ENCODE peak calls at places on chromosomes 1 and 21, in nine cellular contexts. O is endothelial cell of umbilical vein, H is uterus, P is esophagus muscularis mucosa, K is body of pancreas, Y is suprapubic skin, A is IMR-90, V is stomach, S is gastrocnemius medialis. F is an unnamed sample.

GRCh38 chr1:160309183-160309535 is 24.2 kb upstream of the PEX19 start:
- DNase-seq in O (no peak), H (no peak), P (no peak), K (no peak), Y (no peak), A (peak; percentile 59), V (no peak), S (no peak), F (no peak)

GRCh38 chr1:112707217-112708001 is 482 bp upstream of the RHOC start:
- DNase-seq in O (peak; percentile 88), H (peak; percentile 92), P (peak; percentile 97), K (peak; percentile 91), Y (peak; percentile 91), A (peak; percentile 85), V (peak; percentile 89), S (peak; percentile 86), F (peak; percentile 80)

GRCh38 chr1:158496379-158496778 is 24.4 kb downstream of the OR10R2 start:
- DNase-seq in O (peak; percentile 21), H (no peak), P (no peak), K (no peak), Y (no peak), A (no peak), V (no peak), S (no peak), F (no peak)

GRCh38 chr1:220917101-220917500 is 37.9 kb downstream of the HLX start:
- DNase-seq in O (no peak), H (no peak), P (no peak), K (no peak), Y (no peak), A (no peak), V (no peak), S (no peak), F (no peak)

GRCh38 chr1:178066904-178067531 is 26.9 kb upstream of the RASAL2 start:
- DNase-seq in O (no peak), H (no peak), P (no peak), K (no peak), Y (no peak), A (no peak), V (no peak), S (no peak), F (no peak)

GRCh38 chr1:162056043-162056442 is 13.4 kb upstream of the NOS1AP start:
- DNase-seq in O (peak; percentile 83), H (peak; percentile 58), P (no peak), K (peak; percentile 65), Y (no peak), A (peak; percentile 67), V (peak; percentile 70), S (peak; percentile 36), F (peak; percentile 80)

GRCh38 chr21:44870748-44871495 is 2.6 kb downstream of the PTTG1IP start:
- DNase-seq in O (peak; percentile 57), H (no peak), P (no peak), K (peak; percentile 43), Y (peak; percentile 80), A (no peak), V (peak; percentile 56), S (peak; percentile 87), F (peak; percentile 28)

GRCh38 chr1:7468248-7468647 is 302.8 kb upstream of the VAMP3 start:
- DNase-seq in O (no peak), H (no peak), P (no peak), K (no peak), Y (no peak), A (no peak), V (no peak), S (no peak), F (no peak)

GRCh38 chr1:37085393-37085792 is 51.1 kb upstream of the GRIK3 start:
- DNase-seq in O (no peak), H (no peak), P (no peak), K (no peak), Y (no peak), A (no peak), V (no peak), S (no peak), F (no peak)

GRCh38 chr1:228486596-228487335 is 416 bp upstream of the RNF187 start:
- DNase-seq in O (peak; percentile 94), H (peak; percentile 59), P (peak; percentile 93), K (peak; percentile 76), Y (peak; percentile 85), A (peak; percentile 86), V (peak; percentile 60), S (peak; percentile 58), F (no peak)

GRCh38 chr1:228487336-228488106 is at the start of gene RNF187:
- DNase-seq in O (no peak), H (peak; percentile 85), P (peak; percentile 97), K (peak; percentile 87), Y (peak; percentile 91), A (peak; percentile 18), V (peak; percentile 91), S (peak; percentile 83), F (peak; percentile 84)

GRCh38 chr1:228490120-228491078 is 3.2 kb downstream of the RNF187 start:
- DNase-seq in O (no peak), H (no peak), P (no peak), K (no peak), Y (no peak), A (peak; percentile 53), V (no peak), S (peak; percentile 77), F (no peak)

GRCh38 chr1:228488818-228489674 is 1.9 kb downstream of the RNF187 start:
- DNase-seq in O (no peak), H (no peak), P (no peak), K (no peak), Y (no peak), A (no peak), V (no peak), S (no peak), F (no peak)

DNA sequence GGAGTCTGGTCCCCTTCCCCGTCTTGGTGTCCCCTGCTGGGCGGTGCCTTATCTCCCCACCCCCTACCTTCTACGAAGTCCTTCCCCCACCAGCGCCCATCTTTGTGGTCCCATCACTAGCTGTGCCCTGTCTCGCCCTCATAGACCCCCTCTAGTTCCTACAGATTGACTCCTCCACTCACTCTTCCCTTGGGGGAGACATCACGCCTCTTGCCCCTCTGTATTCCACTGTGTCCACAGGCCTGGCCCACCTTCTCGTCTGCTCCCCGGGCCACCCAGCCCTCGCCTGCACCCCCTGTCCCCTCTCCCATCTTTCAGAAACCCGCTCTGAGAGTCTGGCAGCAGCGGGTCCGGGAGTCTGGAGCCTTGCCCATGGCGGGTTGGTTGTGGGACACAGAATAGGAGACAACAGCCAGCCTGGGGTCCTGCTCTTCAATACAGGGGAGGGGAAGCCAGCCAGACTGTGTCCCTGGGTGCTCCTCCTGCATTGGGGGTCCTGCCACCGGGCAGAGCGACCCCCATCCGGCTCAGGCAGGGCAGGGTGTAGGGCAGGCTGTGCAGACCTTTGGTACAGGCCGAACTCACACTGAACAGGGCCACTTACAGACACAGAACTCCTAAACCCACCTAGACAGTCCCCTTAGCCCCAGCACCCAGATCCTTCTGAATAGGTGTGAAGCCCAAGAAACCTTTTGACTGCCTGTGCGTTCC is 1.1 kb downstream of the RNF187 start:
- DNase-seq in O (no peak), H (no peak), P (no peak), K (no peak), Y (no peak), A (no peak), V (no peak), S (no peak), F (no peak)
- H3K27ac ChIP-seq in O (no peak overlapping the region), H (peak overlapping the region; percentile 97), P (peak overlapping the region; percentile 99), K (no peak overlapping the region), Y (peak overlapping the region; percentile 99), A (peak overlapping the region; percentile 76), V (peak overlapping the region; percentile 99), S (peak overlapping the region; percentile 96), F (peak overlapping the region; percentile 70)

DNA sequence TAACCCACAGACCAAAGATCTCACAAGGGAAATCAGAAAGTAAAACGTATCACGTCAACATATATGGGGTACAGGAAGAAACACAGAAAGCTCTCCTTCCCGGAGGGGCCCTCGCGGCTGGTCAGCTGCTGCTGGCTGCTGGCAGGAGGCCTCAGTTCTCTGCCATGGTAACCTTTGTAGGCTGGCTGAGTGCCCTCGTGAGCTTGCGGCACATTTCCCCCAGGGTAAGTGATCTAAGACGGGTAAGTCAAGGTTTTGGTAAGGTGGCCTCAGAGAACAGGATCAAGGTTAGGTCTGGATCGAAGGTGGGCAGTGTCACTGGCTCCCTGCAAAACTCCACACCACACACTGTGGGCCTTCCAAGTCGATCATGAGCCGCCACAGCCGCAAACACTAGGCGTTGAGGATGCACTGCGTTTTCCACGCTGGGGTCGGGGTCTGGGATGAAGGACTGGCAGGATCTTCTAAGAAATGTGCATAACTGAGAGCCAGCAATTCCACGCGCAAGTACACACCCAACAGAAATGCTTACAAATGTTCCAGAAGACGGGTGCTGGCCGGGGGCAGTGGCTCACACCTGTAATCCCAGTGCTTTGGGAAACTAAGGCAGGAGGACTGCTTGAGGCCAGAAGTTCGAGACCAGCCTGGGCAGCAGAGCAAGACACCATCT is 33.9 kb downstream of the WDR4 start:
- DNase-seq in O (peak; percentile 32), H (no peak), P (no peak), K (peak; percentile 69), Y (peak; percentile 34), A (no peak), V (peak; percentile 77), S (peak; percentile 65), F (no peak)
- H3K36me3 ChIP-seq in O (peaks cover 7% of the 10 kb centered on the region), H (no peaks in the 10 kb centered on the region), P (peaks cover 92% of the 10 kb centered on the region), K (peaks cover 6% of the 10 kb centered on the region), Y (peaks cover 87% of the 10 kb centered on the region), A (peaks cover 53% of the 10 kb centered on the region), V (peaks cover 98% of the 10 kb centered on the region), S (peaks cover 56% of the 10 kb centered on the region), F (peaks cover 91% of the 10 kb centered on the region)

GRCh38 chr1:203858975-203859374 is 2.4 kb upstream of the SNRPE start:
- DNase-seq in O (no peak), H (no peak), P (no peak), K (no peak), Y (no peak), A (no peak), V (no peak), S (no peak), F (no peak)

GRCh38 chr1:203858055-203858454 is 3.3 kb upstream of the SNRPE start:
- DNase-seq in O (peak; percentile 41), H (peak; percentile 27), P (no peak), K (no peak), Y (no peak), A (peak; percentile 90), V (no peak), S (no peak), F (no peak)

GRCh38 chr1:203860396-203860951 is 925 bp upstream of the SNRPE start:
- DNase-seq in O (peak; percentile 25), H (peak; percentile 35), P (no peak), K (peak; percentile 52), Y (no peak), A (peak; percentile 10), V (peak; percentile 53), S (no peak), F (no peak)

GRCh38 chr1:203861379-203862184 is at the start of gene SNRPE:
- DNase-seq in O (peak; percentile 99), H (peak; percentile 96), P (peak; percentile 99), K (peak; percentile 97), Y (peak; percentile 97), A (peak; percentile 98), V (peak; percentile 95), S (peak; percentile 95), F (peak; percentile 91)
- TF ChIP-seq POLR2A in O (peak; percentile 84), H (peak; percentile 66), P (peak; percentile 12), K (peak; percentile 79), Y (no peak), A (peak; percentile 84), V (no peak), S (peak; percentile 74), F (peak; percentile 72)

DNA sequence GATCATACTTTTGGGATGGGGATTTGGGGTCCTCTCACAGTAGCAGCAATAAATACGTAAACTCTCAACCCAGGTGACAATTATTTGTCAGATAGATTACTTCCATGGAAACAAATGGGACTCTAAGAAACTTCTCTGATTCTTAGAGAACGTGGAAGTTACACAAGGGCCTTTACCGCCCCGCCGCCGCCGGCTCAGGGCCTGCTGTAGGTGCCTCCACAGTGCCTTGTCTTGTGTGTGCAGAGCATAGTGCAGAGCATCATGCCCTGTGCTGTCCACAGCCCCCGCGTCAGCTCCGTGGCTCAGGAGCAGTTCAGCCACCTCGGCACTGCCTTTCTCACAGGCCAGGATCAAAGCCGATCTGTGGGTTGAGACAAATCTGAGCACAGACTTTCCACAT is 11.0 kb downstream of the ANKRD35 start:
- DNase-seq in O (no peak), H (no peak), P (no peak), K (no peak), Y (no peak), A (no peak), V (no peak), S (no peak), F (no peak)
- H3K27ac ChIP-seq in O (no peak overlapping the region), H (no peak overlapping the region), P (no peak overlapping the region), K (no peak overlapping the region), Y (no peak overlapping the region), A (no peak overlapping the region), V (no peak overlapping the region), S (no peak overlapping the region), F (no peak overlapping the region)

F was measured in tibial nerve.